ENCODE peak calls at places on chromosomes 6 and 20, in four cellular contexts. V, Q, Y and J are unnamed samples.

GRCh38 chr6:141484726-141485125 is 648.0 kb upstream of the GJE1 start:
- DNase-seq in V (no peak), Q (no peak), Y (peak), J (no peak)

GRCh38 chr6:13398421-13398994 is 70.2 kb upstream of the TBC1D7 start:
- DNase-seq in V (no peak), Q (no peak), Y (no peak), J (peak)

GRCh38 chr6:11207199-11207968 is 25.1 kb downstream of the NEDD9 start:
- DNase-seq in V (peak), Q (no peak), Y (peak), J (peak)

GRCh38 chr6:170143401-170144150 is 147.3 kb downstream of the DLL1 start:
- DNase-seq in V (peak), Q (no peak), Y (no peak), J (no peak)

GRCh38 chr6:69894578-69895347 is 28.4 kb downstream of the COL19A1 start:
- DNase-seq in V (no peak), Q (no peak), Y (peak), J (peak)

GRCh38 chr6:158781692-158782373 is 37.3 kb downstream of the EZR start:
- DNase-seq in V (peak), Q (no peak), Y (peak), J (no peak)

GRCh38 chr6:2181567-2181966 is 63.8 kb downstream of the GMDS start:
- DNase-seq in V (no peak), Q (no peak), Y (no peak), J (no peak)

GRCh38 chr20:19995220-19995863 is 21.8 kb upstream of the NAA20 start:
- DNase-seq in V (no peak), Q (no peak), Y (peak), J (peak)

GRCh38 chr6:33015798-33016197 is 6.4 kb upstream of the HLA-DOA start:
- DNase-seq in V (no peak), Q (no peak), Y (no peak), J (no peak)

GRCh38 chr20:6416371-6416770 is 293.5 kb upstream of the FERMT1 start:
- DNase-seq in V (no peak), Q (no peak), Y (no peak), J (no peak)

GRCh38 chr20:34621036-34621343 is 55.9 kb downstream of the PIGU start:
- DNase-seq in V (no peak), Q (no peak), Y (no peak), J (no peak)

GRCh38 chr6:163355471-163355991 is 59.0 kb upstream of the QKI start:
- DNase-seq in V (no peak), Q (no peak), Y (peak), J (peak)

GRCh38 chr6:118719351-118720124 is 68.1 kb upstream of the CEP85L start:
- DNase-seq in V (no peak), Q (peak), Y (no peak), J (no peak)

GRCh38 chr6:38306915-38307314 is 332.8 kb downstream of the BTBD9 start:
- DNase-seq in V (no peak), Q (no peak), Y (no peak), J (no peak)

GRCh38 chr20:9015984-9016324 is 52.9 kb upstream of the PLCB4 start:
- DNase-seq in V (no peak), Q (no peak), Y (peak), J (peak)

GRCh38 chr6:138869343-138869742 is 73.5 kb downstream of the ECT2L start:
- DNase-seq in V (no peak), Q (no peak), Y (no peak), J (no peak)

GRCh38 chr6:164455835-164456234 is 853.6 kb downstream of the C6orf118 start:
- DNase-seq in V (no peak), Q (no peak), Y (no peak), J (no peak)

GRCh38 chr20:61678437-61678836 is 387.2 kb downstream of the TAF4 start:
- DNase-seq in V (no peak), Q (no peak), Y (no peak), J (no peak)

GRCh38 chr6:119207973-119208725 is 129.7 kb upstream of the FAM184A start:
- DNase-seq in V (no peak), Q (no peak), Y (no peak), J (peak)

GRCh38 chr6:118899948-118900347 is 6.0 kb downstream of the ASF1A start:
- DNase-seq in V (no peak), Q (no peak), Y (no peak), J (no peak)

GRCh38 chr6:18022398-18023231 is 35.2 kb upstream of the KIF13A start:
- DNase-seq in V (no peak), Q (no peak), Y (peak), J (peak)

GRCh38 chr6:149840345-149841075 is 23.6 kb downstream of the LRP11 start:
- DNase-seq in V (peak), Q (peak), Y (peak), J (peak)

GRCh38 chr6:116929825-116930224 is 52.8 kb downstream of the RFX6 start:
- DNase-seq in V (no peak), Q (no peak), Y (no peak), J (no peak)

GRCh38 chr6:69105288-69105687 is 470.2 kb downstream of the ADGRB3 start:
- DNase-seq in V (no peak), Q (no peak), Y (no peak), J (no peak)

GRCh38 chr6:2876210-2877056 is 26.7 kb downstream of the SERPINB9 start:
- DNase-seq in V (peak), Q (peak), Y (peak), J (peak)

GRCh38 chr6:90315354-90315960 is 18.8 kb upstream of the BACH2 start:
- DNase-seq in V (no peak), Q (no peak), Y (no peak), J (no peak)

GRCh38 chr20:2914160-2914559 is 40.9 kb downstream of the PTPRA start:
- DNase-seq in V (no peak), Q (no peak), Y (peak), J (peak)
- TF ChIP-seq CTCF in V (no peak), Q (no peak), Y (peak), J (no peak)

GRCh38 chr6:169097336-169098052 is 156.2 kb downstream of the THBS2 start:
- DNase-seq in V (no peak), Q (no peak), Y (no peak), J (peak)

GRCh38 chr6:169101981-169102380 is 151.7 kb downstream of the THBS2 start:
- DNase-seq in V (no peak), Q (no peak), Y (no peak), J (no peak)

GRCh38 chr6:169101036-169101805 is 152.4 kb downstream of the THBS2 start:
- DNase-seq in V (no peak), Q (no peak), Y (no peak), J (no peak)

GRCh38 chr6:169098136-169098535 is 155.5 kb downstream of the THBS2 start:
- DNase-seq in V (no peak), Q (no peak), Y (no peak), J (no peak)

DNA sequence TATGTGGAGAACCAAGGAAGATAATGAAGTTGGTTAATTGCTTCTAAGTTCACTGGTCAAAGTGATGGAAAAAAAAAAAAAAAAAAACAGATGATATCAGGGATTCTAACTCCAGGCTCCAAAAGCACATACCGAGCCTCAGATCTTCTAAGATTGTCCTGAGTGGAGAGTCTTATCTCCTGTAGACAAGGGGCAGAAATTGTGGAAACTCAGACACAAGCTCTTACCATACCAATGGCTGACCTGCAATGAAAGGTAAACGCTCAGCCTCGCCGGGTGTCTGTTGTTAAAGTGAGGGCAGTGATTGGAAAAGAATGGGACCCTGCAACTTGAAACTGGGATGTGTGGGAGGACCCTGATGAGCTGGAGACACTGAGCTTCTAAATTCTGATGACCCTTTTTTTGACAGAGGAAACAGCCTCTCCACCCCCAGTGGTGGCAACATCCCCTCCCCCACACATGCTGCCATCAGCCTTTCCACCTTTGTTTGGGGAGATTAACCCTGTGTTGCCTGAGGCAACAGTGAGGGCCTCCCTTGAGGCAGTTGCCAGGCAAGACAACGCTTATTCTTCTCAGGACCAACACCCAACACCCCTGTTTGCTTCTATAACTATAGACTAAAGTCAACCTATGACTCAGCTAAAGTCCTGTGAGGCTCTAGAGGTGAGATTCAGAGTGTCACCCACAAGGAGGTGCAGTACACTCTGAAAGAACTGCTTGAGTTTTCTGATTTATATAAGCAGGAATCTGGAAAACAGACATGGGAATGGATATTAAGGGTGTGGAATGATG is 154.0 kb downstream of the THBS2 start:
- DNase-seq in V (no peak), Q (no peak), Y (peak), J (peak)
- TF ChIP-seq CTCF in V (no peak), Q (no peak), Y (peak), J (peak)

GRCh38 chr6:48754631-48755030 is 643.6 kb upstream of the PTCHD4 start:
- DNase-seq in V (no peak), Q (no peak), Y (peak), J (no peak)
- TF ChIP-seq CTCF in V (no peak), Q (no peak), Y (no peak), J (no peak)

GRCh38 chr6:14582731-14583130 is 465.2 kb downstream of the CD83 start:
- DNase-seq in V (no peak), Q (no peak), Y (no peak), J (no peak)

GRCh38 chr6:14585689-14586088 is 468.1 kb downstream of the CD83 start:
- DNase-seq in V (no peak), Q (no peak), Y (no peak), J (no peak)

GRCh38 chr6:14589192-14589591 is 471.6 kb downstream of the CD83 start:
- DNase-seq in V (no peak), Q (no peak), Y (no peak), J (no peak)

GRCh38 chr6:14578994-14579393 is 461.4 kb downstream of the CD83 start:
- DNase-seq in V (no peak), Q (no peak), Y (no peak), J (no peak)

DNA sequence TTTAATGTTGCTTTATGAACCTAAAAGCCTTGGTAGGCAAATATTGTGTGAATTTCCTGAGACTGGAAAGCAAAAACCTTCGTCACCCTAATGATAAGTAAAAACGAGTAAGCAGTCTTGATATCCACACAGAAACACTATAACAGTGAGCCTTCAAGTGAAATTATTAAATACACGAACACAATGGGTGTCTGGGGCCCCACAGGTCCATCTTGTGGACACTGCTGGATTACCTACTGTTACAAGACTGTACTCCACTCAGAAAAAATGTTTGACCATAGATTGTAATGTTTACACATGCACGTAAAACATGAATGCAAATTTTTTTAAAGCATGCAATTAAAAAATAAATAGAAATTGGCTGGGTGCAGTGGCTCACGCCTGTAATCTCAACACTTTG is 466.9 kb downstream of the CD83 start:
- DNase-seq in V (peak), Q (no peak), Y (no peak), J (no peak)
- TF ChIP-seq CTCF in V (no peak), Q (no peak), Y (no peak), J (no peak)

GRCh38 chr6:24864345-24864744 is 65.6 kb upstream of the ARMH2 start:
- DNase-seq in V (no peak), Q (no peak), Y (no peak), J (no peak)

GRCh38 chr6:24859608-24860007 is 60.9 kb upstream of the ARMH2 start:
- DNase-seq in V (no peak), Q (no peak), Y (peak), J (peak)

GRCh38 chr6:24865161-24865560 is 66.4 kb upstream of the ARMH2 start:
- DNase-seq in V (no peak), Q (no peak), Y (no peak), J (no peak)

GRCh38 chr6:24859132-24859531 is 60.4 kb upstream of the ARMH2 start:
- DNase-seq in V (no peak), Q (peak), Y (no peak), J (no peak)

DNA sequence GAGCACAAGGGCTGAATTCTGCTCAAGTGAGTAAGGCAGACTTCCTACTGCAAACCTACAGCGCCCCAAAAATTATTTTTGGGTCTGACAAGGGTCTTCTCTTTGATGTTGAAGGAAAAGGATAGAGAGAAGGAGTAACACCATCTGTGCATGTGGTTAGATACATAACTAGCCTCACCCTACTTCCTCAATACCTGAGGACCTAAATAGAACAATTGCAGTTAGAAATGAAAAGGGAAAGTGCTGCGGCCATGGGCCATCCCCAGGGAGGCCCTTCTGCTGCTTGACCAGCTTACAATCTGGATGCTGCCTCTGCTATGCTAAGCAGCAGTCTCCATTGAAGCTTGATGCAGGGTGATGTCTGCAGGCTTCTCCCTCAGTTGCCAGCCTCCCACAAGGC is 63.2 kb upstream of the ARMH2 start:
- DNase-seq in V (no peak), Q (no peak), Y (no peak), J (no peak)
- TF ChIP-seq CTCF in V (no peak), Q (no peak), Y (no peak), J (no peak)

GRCh38 chr6:4472222-4472621 is 304.0 kb upstream of the CDYL start:
- DNase-seq in V (no peak), Q (no peak), Y (no peak), J (no peak)
- TF ChIP-seq CTCF in V (no peak), Q (no peak), Y (no peak), J (no peak)

GRCh38 chr6:110949679-110950285 is 8.7 kb upstream of the GTF3C6 start:
- DNase-seq in V (no peak), Q (no peak), Y (peak), J (peak)
- TF ChIP-seq CTCF in V (no peak), Q (peak), Y (peak), J (peak)

DNA sequence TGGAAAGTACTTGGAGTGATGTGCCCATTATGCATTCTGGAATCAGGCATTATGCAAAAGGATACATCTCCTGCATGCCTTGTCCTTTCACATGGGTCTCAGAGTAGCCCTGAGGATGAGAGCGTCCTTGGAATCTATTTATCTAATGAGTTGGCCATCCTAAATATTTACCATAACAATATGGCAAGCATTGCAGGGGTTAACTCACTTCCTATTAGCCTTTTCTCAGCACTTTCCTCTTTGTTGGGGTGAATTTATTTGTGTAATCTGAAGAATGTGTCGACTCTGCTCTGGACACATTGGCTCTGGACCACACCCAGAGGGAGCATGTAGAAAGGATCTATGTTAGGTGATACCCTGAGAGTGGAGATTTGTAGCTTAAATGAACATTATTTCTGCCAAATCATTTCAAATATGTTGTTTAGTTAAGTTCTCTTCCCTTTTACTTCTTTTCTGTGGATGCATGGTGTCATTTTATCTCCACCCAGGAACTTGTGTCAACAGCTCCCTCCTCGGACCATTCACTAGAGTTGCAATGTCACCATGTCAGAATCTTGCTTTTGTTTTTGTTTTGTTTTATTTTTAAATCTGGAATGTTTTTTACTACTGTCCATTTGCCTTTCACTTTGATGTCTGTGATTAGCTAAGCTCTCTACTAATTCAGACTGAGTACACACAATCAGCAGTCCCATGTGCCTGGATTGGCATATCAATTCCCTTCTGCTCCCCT is 757.0 kb upstream of the MMS22L start:
- DNase-seq in V (no peak), Q (no peak), Y (peak), J (peak)
- TF ChIP-seq CTCF in V (no peak), Q (no peak), Y (peak), J (peak)

DNA sequence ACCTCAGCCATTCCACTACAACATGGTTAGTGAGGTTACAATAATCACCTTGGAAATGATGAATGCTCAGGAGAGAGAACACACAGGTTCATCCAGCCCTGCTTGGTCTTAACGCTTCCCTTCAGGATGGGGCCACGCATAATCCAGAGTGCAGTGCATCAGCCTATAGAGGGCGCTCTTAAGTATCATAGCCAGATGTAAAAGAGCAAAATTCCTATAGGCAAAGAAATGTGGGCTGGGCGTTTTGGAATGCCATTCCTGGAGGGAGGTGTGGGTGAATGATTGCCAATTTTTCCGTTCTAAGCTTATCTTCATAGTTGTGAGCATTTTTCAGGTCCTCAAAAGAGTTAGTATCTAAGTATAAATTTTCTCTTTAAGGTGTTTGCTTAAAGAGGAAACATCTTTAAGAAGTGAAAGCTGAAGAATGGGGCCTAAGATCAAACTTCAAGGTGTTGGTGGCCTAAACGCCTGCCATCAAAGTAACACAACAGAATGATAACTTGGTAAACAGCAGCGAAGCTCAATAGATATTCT is 1.8 kb downstream of the RIPOR2 start:
- DNase-seq in V (no peak), Q (peak), Y (peak), J (peak)
- TF ChIP-seq CTCF in V (no peak), Q (peak), Y (peak), J (peak)

GRCh38 chr20:16661738-16662137 is 68.1 kb upstream of the SNRPB2 start:
- DNase-seq in V (no peak), Q (no peak), Y (peak), J (no peak)

GRCh38 chr20:16664031-16664430 is 65.8 kb upstream of the SNRPB2 start:
- DNase-seq in V (no peak), Q (no peak), Y (no peak), J (no peak)

GRCh38 chr20:16671753-16672152 is 58.1 kb upstream of the SNRPB2 start:
- DNase-seq in V (no peak), Q (no peak), Y (no peak), J (no peak)

GRCh38 chr20:16662462-16662861 is 67.4 kb upstream of the SNRPB2 start:
- DNase-seq in V (no peak), Q (no peak), Y (no peak), J (no peak)

GRCh38 chr20:16666272-16666671 is 63.6 kb upstream of the SNRPB2 start:
- DNase-seq in V (no peak), Q (no peak), Y (no peak), J (no peak)
- TF ChIP-seq CTCF in V (no peak), Q (no peak), Y (peak), J (no peak)